ENCODE peak calls at places on chromosome X, in eight cellular contexts. One of them, this sample, is unnamed.

GRCh38 chrX:2707334-2707760 is 16.3 kb downstream of the CD99 start:
- DNase-seq in NCI-H1436 treated with DMSO at 0.1 percent for 48 hours: no peak
- DNase-seq in neural crest cell: no peak
- DNase-seq in stimulated activated CD4-positive, alpha-beta T cell treated with anti-CD3 and anti-CD28 coated beads, Interleukin-12 subunit alpha, Interleukin-12 subunit beta, amount 100 ng/mL, for 4 hours: peak
- DNase-seq in endodermal cell: peak
- DNase-seq in mesenteric fat pad: no peak
- DNase-seq in germinal center: peak
- DNase-seq in bronchial epithelial cell: peak
- DNase-seq in this sample: peak

GRCh38 chrX:152847281-152847680 is 16.4 kb downstream of the NSDHL start:
- DNase-seq in mesenteric fat pad: no peak
- DNase-seq in neural crest cell: no peak
- DNase-seq in stimulated activated CD4-positive, alpha-beta T cell treated with anti-CD3 and anti-CD28 coated beads, Interleukin-12 subunit alpha, Interleukin-12 subunit beta, amount 100 ng/mL, for 4 hours: no peak
- DNase-seq in germinal center: no peak
- DNase-seq in endodermal cell: no peak
- DNase-seq in NCI-H1436 treated with DMSO at 0.1 percent for 48 hours: no peak
- DNase-seq in bronchial epithelial cell: no peak
- DNase-seq in this sample: no peak

GRCh38 chrX:31580726-31581125 is 508.9 kb upstream of the FTHL17 start:
- DNase-seq in stimulated activated CD4-positive, alpha-beta T cell treated with anti-CD3 and anti-CD28 coated beads, Interleukin-12 subunit alpha, Interleukin-12 subunit beta, amount 100 ng/mL, for 4 hours: no peak
- DNase-seq in germinal center: no peak
- DNase-seq in endodermal cell: no peak
- DNase-seq in mesenteric fat pad: no peak
- DNase-seq in bronchial epithelial cell: peak
- DNase-seq in neural crest cell: no peak
- DNase-seq in NCI-H1436 treated with DMSO at 0.1 percent for 48 hours: no peak
- DNase-seq in this sample: no peak

GRCh38 chrX:10922158-10922557 is 189.0 kb upstream of the HCCS start:
- DNase-seq in mesenteric fat pad: no peak
- DNase-seq in bronchial epithelial cell: peak
- DNase-seq in NCI-H1436 treated with DMSO at 0.1 percent for 48 hours: no peak
- DNase-seq in stimulated activated CD4-positive, alpha-beta T cell treated with anti-CD3 and anti-CD28 coated beads, Interleukin-12 subunit alpha, Interleukin-12 subunit beta, amount 100 ng/mL, for 4 hours: no peak
- DNase-seq in germinal center: no peak
- DNase-seq in endodermal cell: no peak
- DNase-seq in neural crest cell: no peak
- DNase-seq in this sample: no peak

GRCh38 chrX:10233173-10233572 is 76.4 kb downstream of the CLCN4 start:
- DNase-seq in germinal center: no peak
- DNase-seq in bronchial epithelial cell: no peak
- DNase-seq in stimulated activated CD4-positive, alpha-beta T cell treated with anti-CD3 and anti-CD28 coated beads, Interleukin-12 subunit alpha, Interleukin-12 subunit beta, amount 100 ng/mL, for 4 hours: no peak
- DNase-seq in endodermal cell: no peak
- DNase-seq in NCI-H1436 treated with DMSO at 0.1 percent for 48 hours: no peak
- DNase-seq in mesenteric fat pad: no peak
- DNase-seq in neural crest cell: no peak
- DNase-seq in this sample: no peak

GRCh38 chrX:153441981-153442380 is 3.9 kb downstream of the TREX2 start:
- DNase-seq in NCI-H1436 treated with DMSO at 0.1 percent for 48 hours: no peak
- DNase-seq in germinal center: no peak
- DNase-seq in endodermal cell: no peak
- DNase-seq in mesenteric fat pad: no peak
- DNase-seq in stimulated activated CD4-positive, alpha-beta T cell treated with anti-CD3 and anti-CD28 coated beads, Interleukin-12 subunit alpha, Interleukin-12 subunit beta, amount 100 ng/mL, for 4 hours: no peak
- DNase-seq in neural crest cell: no peak
- DNase-seq in bronchial epithelial cell: peak
- DNase-seq in this sample: no peak

GRCh38 chrX:19085975-19086772 is 36.1 kb downstream of the ADGRG2 start:
- DNase-seq in endodermal cell: no peak
- DNase-seq in neural crest cell: no peak
- DNase-seq in stimulated activated CD4-positive, alpha-beta T cell treated with anti-CD3 and anti-CD28 coated beads, Interleukin-12 subunit alpha, Interleukin-12 subunit beta, amount 100 ng/mL, for 4 hours: no peak
- DNase-seq in mesenteric fat pad: no peak
- DNase-seq in germinal center: no peak
- DNase-seq in bronchial epithelial cell: no peak
- DNase-seq in NCI-H1436 treated with DMSO at 0.1 percent for 48 hours: no peak
- DNase-seq in this sample: no peak

GRCh38 chrX:28586891-28587635 is at the start of gene IL1RAPL1:
- DNase-seq in germinal center: no peak
- DNase-seq in neural crest cell: peak
- DNase-seq in mesenteric fat pad: no peak
- DNase-seq in bronchial epithelial cell: peak
- DNase-seq in endodermal cell: peak
- DNase-seq in NCI-H1436 treated with DMSO at 0.1 percent for 48 hours: no peak
- DNase-seq in stimulated activated CD4-positive, alpha-beta T cell treated with anti-CD3 and anti-CD28 coated beads, Interleukin-12 subunit alpha, Interleukin-12 subunit beta, amount 100 ng/mL, for 4 hours: no peak
- DNase-seq in this sample: no peak

GRCh38 chrX:29431895-29432294 is 783.5 kb upstream of the MAGEB2 start:
- DNase-seq in bronchial epithelial cell: peak
- DNase-seq in endodermal cell: no peak
- DNase-seq in germinal center: no peak
- DNase-seq in NCI-H1436 treated with DMSO at 0.1 percent for 48 hours: no peak
- DNase-seq in mesenteric fat pad: no peak
- DNase-seq in stimulated activated CD4-positive, alpha-beta T cell treated with anti-CD3 and anti-CD28 coated beads, Interleukin-12 subunit alpha, Interleukin-12 subunit beta, amount 100 ng/mL, for 4 hours: no peak
- DNase-seq in neural crest cell: no peak
- DNase-seq in this sample: no peak

GRCh38 chrX:25548806-25549205 is 533.0 kb upstream of the ARX start:
- DNase-seq in bronchial epithelial cell: peak
- DNase-seq in endodermal cell: no peak
- DNase-seq in mesenteric fat pad: no peak
- DNase-seq in germinal center: no peak
- DNase-seq in stimulated activated CD4-positive, alpha-beta T cell treated with anti-CD3 and anti-CD28 coated beads, Interleukin-12 subunit alpha, Interleukin-12 subunit beta, amount 100 ng/mL, for 4 hours: no peak
- DNase-seq in NCI-H1436 treated with DMSO at 0.1 percent for 48 hours: no peak
- DNase-seq in neural crest cell: no peak
- DNase-seq in this sample: no peak

GRCh38 chrX:151975736-151976275 is 1.3 kb upstream of the GABRE start:
- DNase-seq in neural crest cell: no peak
- DNase-seq in NCI-H1436 treated with DMSO at 0.1 percent for 48 hours: no peak
- DNase-seq in germinal center: no peak
- DNase-seq in bronchial epithelial cell: no peak
- DNase-seq in mesenteric fat pad: no peak
- DNase-seq in stimulated activated CD4-positive, alpha-beta T cell treated with anti-CD3 and anti-CD28 coated beads, Interleukin-12 subunit alpha, Interleukin-12 subunit beta, amount 100 ng/mL, for 4 hours: no peak
- DNase-seq in endodermal cell: no peak
- DNase-seq in this sample: no peak

GRCh38 chrX:10022580-10023245 is 55.6 kb downstream of the CLDN34 start:
- DNase-seq in endodermal cell: no peak
- DNase-seq in NCI-H1436 treated with DMSO at 0.1 percent for 48 hours: no peak
- DNase-seq in bronchial epithelial cell: peak
- DNase-seq in neural crest cell: no peak
- DNase-seq in mesenteric fat pad: no peak
- DNase-seq in stimulated activated CD4-positive, alpha-beta T cell treated with anti-CD3 and anti-CD28 coated beads, Interleukin-12 subunit alpha, Interleukin-12 subunit beta, amount 100 ng/mL, for 4 hours: no peak
- DNase-seq in germinal center: no peak
- DNase-seq in this sample: no peak

GRCh38 chrX:2504706-2505332 is 4.0 kb upstream of the DHRSX start:
- DNase-seq in stimulated activated CD4-positive, alpha-beta T cell treated with anti-CD3 and anti-CD28 coated beads, Interleukin-12 subunit alpha, Interleukin-12 subunit beta, amount 100 ng/mL, for 4 hours: no peak
- DNase-seq in bronchial epithelial cell: no peak
- DNase-seq in neural crest cell: no peak
- DNase-seq in mesenteric fat pad: peak
- DNase-seq in NCI-H1436 treated with DMSO at 0.1 percent for 48 hours: no peak
- DNase-seq in endodermal cell: no peak
- DNase-seq in germinal center: no peak
- DNase-seq in this sample: no peak

GRCh38 chrX:102042706-102043325 is 82.7 kb upstream of the TCEAL2 start:
- DNase-seq in germinal center: no peak
- DNase-seq in NCI-H1436 treated with DMSO at 0.1 percent for 48 hours: no peak
- DNase-seq in mesenteric fat pad: peak
- DNase-seq in bronchial epithelial cell: peak
- DNase-seq in endodermal cell: no peak
- DNase-seq in neural crest cell: no peak
- DNase-seq in stimulated activated CD4-positive, alpha-beta T cell treated with anti-CD3 and anti-CD28 coated beads, Interleukin-12 subunit alpha, Interleukin-12 subunit beta, amount 100 ng/mL, for 4 hours: no peak
- DNase-seq in this sample: no peak

GRCh38 chrX:80808160-80808735 is 1.4 kb downstream of the BRWD3 start:
- DNase-seq in neural crest cell: peak
- DNase-seq in bronchial epithelial cell: peak
- DNase-seq in stimulated activated CD4-positive, alpha-beta T cell treated with anti-CD3 and anti-CD28 coated beads, Interleukin-12 subunit alpha, Interleukin-12 subunit beta, amount 100 ng/mL, for 4 hours: peak
- DNase-seq in endodermal cell: peak
- DNase-seq in germinal center: peak
- DNase-seq in mesenteric fat pad: no peak
- DNase-seq in NCI-H1436 treated with DMSO at 0.1 percent for 48 hours: peak
- DNase-seq in this sample: peak

GRCh38 chrX:96372313-96373046 is 312.2 kb upstream of the DIAPH2 start:
- DNase-seq in neural crest cell: peak
- DNase-seq in germinal center: no peak
- DNase-seq in stimulated activated CD4-positive, alpha-beta T cell treated with anti-CD3 and anti-CD28 coated beads, Interleukin-12 subunit alpha, Interleukin-12 subunit beta, amount 100 ng/mL, for 4 hours: no peak
- DNase-seq in endodermal cell: peak
- DNase-seq in bronchial epithelial cell: peak
- DNase-seq in NCI-H1436 treated with DMSO at 0.1 percent for 48 hours: no peak
- DNase-seq in mesenteric fat pad: no peak
- DNase-seq in this sample: peak

GRCh38 chrX:3990569-3990968 is 277.1 kb upstream of the PRKX start:
- DNase-seq in bronchial epithelial cell: no peak
- DNase-seq in germinal center: no peak
- DNase-seq in stimulated activated CD4-positive, alpha-beta T cell treated with anti-CD3 and anti-CD28 coated beads, Interleukin-12 subunit alpha, Interleukin-12 subunit beta, amount 100 ng/mL, for 4 hours: no peak
- DNase-seq in endodermal cell: peak
- DNase-seq in neural crest cell: no peak
- DNase-seq in NCI-H1436 treated with DMSO at 0.1 percent for 48 hours: no peak
- DNase-seq in mesenteric fat pad: no peak
- DNase-seq in this sample: peak

GRCh38 chrX:137313627-137314026 is 252.3 kb upstream of the ZIC3 start:
- DNase-seq in endodermal cell: no peak
- DNase-seq in neural crest cell: no peak
- DNase-seq in stimulated activated CD4-positive, alpha-beta T cell treated with anti-CD3 and anti-CD28 coated beads, Interleukin-12 subunit alpha, Interleukin-12 subunit beta, amount 100 ng/mL, for 4 hours: no peak
- DNase-seq in NCI-H1436 treated with DMSO at 0.1 percent for 48 hours: no peak
- DNase-seq in mesenteric fat pad: no peak
- DNase-seq in bronchial epithelial cell: no peak
- DNase-seq in germinal center: no peak
- DNase-seq in this sample: no peak

GRCh38 chrX:153831435-153832150 is 1.2 kb upstream of the PDZD4 start:
- DNase-seq in mesenteric fat pad: no peak
- DNase-seq in stimulated activated CD4-positive, alpha-beta T cell treated with anti-CD3 and anti-CD28 coated beads, Interleukin-12 subunit alpha, Interleukin-12 subunit beta, amount 100 ng/mL, for 4 hours: no peak
- DNase-seq in NCI-H1436 treated with DMSO at 0.1 percent for 48 hours: no peak
- DNase-seq in neural crest cell: no peak
- DNase-seq in endodermal cell: peak
- DNase-seq in bronchial epithelial cell: peak
- DNase-seq in germinal center: no peak
- DNase-seq in this sample: peak

GRCh38 chrX:31929366-31929765 is 857.5 kb upstream of the FTHL17 start:
- DNase-seq in neural crest cell: no peak
- DNase-seq in bronchial epithelial cell: no peak
- DNase-seq in endodermal cell: no peak
- DNase-seq in stimulated activated CD4-positive, alpha-beta T cell treated with anti-CD3 and anti-CD28 coated beads, Interleukin-12 subunit alpha, Interleukin-12 subunit beta, amount 100 ng/mL, for 4 hours: no peak
- DNase-seq in mesenteric fat pad: no peak
- DNase-seq in NCI-H1436 treated with DMSO at 0.1 percent for 48 hours: no peak
- DNase-seq in germinal center: no peak
- DNase-seq in this sample: no peak

GRCh38 chrX:101803451-101803850 is 128.4 kb downstream of the ZMAT1 start:
- DNase-seq in neural crest cell: peak
- DNase-seq in NCI-H1436 treated with DMSO at 0.1 percent for 48 hours: no peak
- DNase-seq in stimulated activated CD4-positive, alpha-beta T cell treated with anti-CD3 and anti-CD28 coated beads, Interleukin-12 subunit alpha, Interleukin-12 subunit beta, amount 100 ng/mL, for 4 hours: no peak
- DNase-seq in germinal center: no peak
- DNase-seq in mesenteric fat pad: no peak
- DNase-seq in endodermal cell: peak
- DNase-seq in bronchial epithelial cell: peak
- DNase-seq in this sample: no peak

GRCh38 chrX:126733874-126734273 is 85.7 kb upstream of the PRR32 start:
- DNase-seq in bronchial epithelial cell: no peak
- DNase-seq in endodermal cell: no peak
- DNase-seq in NCI-H1436 treated with DMSO at 0.1 percent for 48 hours: no peak
- DNase-seq in germinal center: no peak
- DNase-seq in stimulated activated CD4-positive, alpha-beta T cell treated with anti-CD3 and anti-CD28 coated beads, Interleukin-12 subunit alpha, Interleukin-12 subunit beta, amount 100 ng/mL, for 4 hours: no peak
- DNase-seq in neural crest cell: no peak
- DNase-seq in mesenteric fat pad: no peak
- DNase-seq in this sample: no peak

GRCh38 chrX:47245156-47245555 is 12.3 kb downstream of the USP11 start:
- DNase-seq in neural crest cell: no peak
- DNase-seq in NCI-H1436 treated with DMSO at 0.1 percent for 48 hours: no peak
- DNase-seq in bronchial epithelial cell: no peak
- DNase-seq in endodermal cell: no peak
- DNase-seq in germinal center: no peak
- DNase-seq in stimulated activated CD4-positive, alpha-beta T cell treated with anti-CD3 and anti-CD28 coated beads, Interleukin-12 subunit alpha, Interleukin-12 subunit beta, amount 100 ng/mL, for 4 hours: no peak
- DNase-seq in mesenteric fat pad: peak
- DNase-seq in this sample: no peak

GRCh38 chrX:3244203-3244743 is 102.2 kb downstream of the MXRA5 start:
- DNase-seq in bronchial epithelial cell: peak
- DNase-seq in neural crest cell: no peak
- DNase-seq in stimulated activated CD4-positive, alpha-beta T cell treated with anti-CD3 and anti-CD28 coated beads, Interleukin-12 subunit alpha, Interleukin-12 subunit beta, amount 100 ng/mL, for 4 hours: no peak
- DNase-seq in endodermal cell: no peak
- DNase-seq in mesenteric fat pad: no peak
- DNase-seq in NCI-H1436 treated with DMSO at 0.1 percent for 48 hours: no peak
- DNase-seq in germinal center: no peak
- DNase-seq in this sample: no peak

GRCh38 chrX:44343412-44343942 is at the start of gene EFHC2:
- DNase-seq in neural crest cell: peak
- DNase-seq in bronchial epithelial cell: no peak
- DNase-seq in germinal center: peak
- DNase-seq in mesenteric fat pad: no peak
- DNase-seq in endodermal cell: peak
- DNase-seq in NCI-H1436 treated with DMSO at 0.1 percent for 48 hours: no peak
- DNase-seq in stimulated activated CD4-positive, alpha-beta T cell treated with anti-CD3 and anti-CD28 coated beads, Interleukin-12 subunit alpha, Interleukin-12 subunit beta, amount 100 ng/mL, for 4 hours: peak
- DNase-seq in this sample: peak

GRCh38 chrX:123648028-123648810 is 84.6 kb downstream of the THOC2 start:
- DNase-seq in mesenteric fat pad: no peak
- DNase-seq in neural crest cell: peak
- DNase-seq in bronchial epithelial cell: peak
- DNase-seq in NCI-H1436 treated with DMSO at 0.1 percent for 48 hours: no peak
- DNase-seq in stimulated activated CD4-positive, alpha-beta T cell treated with anti-CD3 and anti-CD28 coated beads, Interleukin-12 subunit alpha, Interleukin-12 subunit beta, amount 100 ng/mL, for 4 hours: no peak
- DNase-seq in germinal center: no peak
- DNase-seq in endodermal cell: peak
- DNase-seq in this sample: peak

GRCh38 chrX:87890437-87890836 is 372.8 kb downstream of the KLHL4 start:
- DNase-seq in germinal center: no peak
- DNase-seq in stimulated activated CD4-positive, alpha-beta T cell treated with anti-CD3 and anti-CD28 coated beads, Interleukin-12 subunit alpha, Interleukin-12 subunit beta, amount 100 ng/mL, for 4 hours: no peak
- DNase-seq in bronchial epithelial cell: no peak
- DNase-seq in mesenteric fat pad: no peak
- DNase-seq in endodermal cell: no peak
- DNase-seq in neural crest cell: no peak
- DNase-seq in NCI-H1436 treated with DMSO at 0.1 percent for 48 hours: no peak
- DNase-seq in this sample: no peak

GRCh38 chrX:17923546-17923945 is 62.4 kb upstream of the RAI2 start:
- DNase-seq in germinal center: peak
- DNase-seq in mesenteric fat pad: no peak
- DNase-seq in endodermal cell: no peak
- DNase-seq in neural crest cell: no peak
- DNase-seq in NCI-H1436 treated with DMSO at 0.1 percent for 48 hours: no peak
- DNase-seq in bronchial epithelial cell: no peak
- DNase-seq in stimulated activated CD4-positive, alpha-beta T cell treated with anti-CD3 and anti-CD28 coated beads, Interleukin-12 subunit alpha, Interleukin-12 subunit beta, amount 100 ng/mL, for 4 hours: no peak
- DNase-seq in this sample: no peak

GRCh38 chrX:36609653-36610585 is 398.2 kb upstream of the FAM47C start:
- DNase-seq in NCI-H1436 treated with DMSO at 0.1 percent for 48 hours: no peak
- DNase-seq in bronchial epithelial cell: peak
- DNase-seq in germinal center: no peak
- DNase-seq in neural crest cell: no peak
- DNase-seq in endodermal cell: no peak
- DNase-seq in mesenteric fat pad: no peak
- DNase-seq in stimulated activated CD4-positive, alpha-beta T cell treated with anti-CD3 and anti-CD28 coated beads, Interleukin-12 subunit alpha, Interleukin-12 subunit beta, amount 100 ng/mL, for 4 hours: no peak
- DNase-seq in this sample: no peak

GRCh38 chrX:69505772-69506616 is 1.9 kb downstream of the NALF2 start:
- DNase-seq in germinal center: no peak
- DNase-seq in NCI-H1436 treated with DMSO at 0.1 percent for 48 hours: no peak
- DNase-seq in stimulated activated CD4-positive, alpha-beta T cell treated with anti-CD3 and anti-CD28 coated beads, Interleukin-12 subunit alpha, Interleukin-12 subunit beta, amount 100 ng/mL, for 4 hours: no peak
- DNase-seq in neural crest cell: no peak
- DNase-seq in endodermal cell: peak
- DNase-seq in bronchial epithelial cell: no peak
- DNase-seq in mesenteric fat pad: no peak
- DNase-seq in this sample: no peak

GRCh38 chrX:19673334-19674040 is 158.2 kb upstream of the MAP3K15 start:
- DNase-seq in germinal center: no peak
- DNase-seq in NCI-H1436 treated with DMSO at 0.1 percent for 48 hours: no peak
- DNase-seq in bronchial epithelial cell: peak
- DNase-seq in endodermal cell: no peak
- DNase-seq in mesenteric fat pad: no peak
- DNase-seq in neural crest cell: no peak
- DNase-seq in stimulated activated CD4-positive, alpha-beta T cell treated with anti-CD3 and anti-CD28 coated beads, Interleukin-12 subunit alpha, Interleukin-12 subunit beta, amount 100 ng/mL, for 4 hours: no peak
- DNase-seq in this sample: no peak

GRCh38 chrX:108224727-108225455 is 133.3 kb downstream of the ATG4A start:
- DNase-seq in endodermal cell: peak
- DNase-seq in bronchial epithelial cell: peak
- DNase-seq in mesenteric fat pad: no peak
- DNase-seq in NCI-H1436 treated with DMSO at 0.1 percent for 48 hours: peak
- DNase-seq in germinal center: peak
- DNase-seq in neural crest cell: peak
- DNase-seq in stimulated activated CD4-positive, alpha-beta T cell treated with anti-CD3 and anti-CD28 coated beads, Interleukin-12 subunit alpha, Interleukin-12 subunit beta, amount 100 ng/mL, for 4 hours: no peak
- DNase-seq in this sample: peak

GRCh38 chrX:154004315-154004714 is 15.4 kb downstream of the IRAK1 start:
- DNase-seq in stimulated activated CD4-positive, alpha-beta T cell treated with anti-CD3 and anti-CD28 coated beads, Interleukin-12 subunit alpha, Interleukin-12 subunit beta, amount 100 ng/mL, for 4 hours: no peak
- DNase-seq in endodermal cell: no peak
- DNase-seq in NCI-H1436 treated with DMSO at 0.1 percent for 48 hours: no peak
- DNase-seq in mesenteric fat pad: no peak
- DNase-seq in germinal center: no peak
- DNase-seq in neural crest cell: no peak
- DNase-seq in bronchial epithelial cell: no peak
- DNase-seq in this sample: no peak

GRCh38 chrX:78540171-78540570 is 119.0 kb downstream of the RTL3 start:
- DNase-seq in neural crest cell: no peak
- DNase-seq in NCI-H1436 treated with DMSO at 0.1 percent for 48 hours: no peak
- DNase-seq in stimulated activated CD4-positive, alpha-beta T cell treated with anti-CD3 and anti-CD28 coated beads, Interleukin-12 subunit alpha, Interleukin-12 subunit beta, amount 100 ng/mL, for 4 hours: no peak
- DNase-seq in mesenteric fat pad: no peak
- DNase-seq in endodermal cell: no peak
- DNase-seq in germinal center: no peak
- DNase-seq in bronchial epithelial cell: no peak
- DNase-seq in this sample: no peak